ENCODE peak calls at places on chromosomes 4 and X, in seven cellular contexts. V is GM12865; C is HFF-Myc; K is endodermal cell; Q is CD8-positive, alpha-beta T cell; G is stomach; X is HepG2. I is an unnamed sample.

GRCh38 chr4:184383497-184384055 is 90.8 kb downstream of the IRF2 start:
- DNase-seq in V (no peak), G (peak; percentile 45), K (peak; percentile 20), X (peak; percentile 27), Q (no peak), C (peak; percentile 88), I (peak; percentile 69)

GRCh38 chr4:38949416-38950051 is 81.9 kb downstream of the FAM114A1 start:
- DNase-seq in Q (peak; percentile 2), K (no peak), X (no peak), C (no peak), V (peak; percentile 20), G (no peak), I (no peak)

GRCh38 chrX:107628662-107629532 is 587 bp downstream of the PRPS1 start:
- DNase-seq in X (peak; percentile 25), V (peak; percentile 62), K (peak; percentile 80), Q (peak; percentile 26), G (no peak), C (no peak), I (no peak)

GRCh38 chr4:107825072-107825789 is 499 bp downstream of the SGMS2 start:
- DNase-seq in C (no peak), X (no peak), V (no peak), G (peak; percentile 43), Q (no peak), K (peak; percentile 82), I (no peak)

GRCh38 chrX:20265726-20266681 is 705 bp downstream of the RPS6KA3 start:
- DNase-seq in Q (peak; percentile 8), X (no peak), C (no peak), G (no peak), K (peak; percentile 61), V (peak; percentile 38), I (no peak)

GRCh38 chr4:83558693-83559092 is 22.8 kb downstream of the GPAT3 start:
- DNase-seq in V (no peak), K (no peak), C (no peak), G (no peak), Q (no peak), X (no peak), I (no peak)

GRCh38 chr4:152896819-152897218 is 39.3 kb upstream of the FHDC1 start:
- DNase-seq in V (no peak), G (no peak), X (no peak), Q (no peak), K (no peak), C (no peak), I (peak; percentile 18)

GRCh38 chr4:184252136-184253071 is 34.7 kb upstream of the ENPP6 start:
- DNase-seq in Q (no peak), G (no peak), X (no peak), C (no peak), V (no peak), K (no peak), I (no peak)

GRCh38 chrX:72280210-72280882 is 3.3 kb upstream of the RPS4X start:
- DNase-seq in K (no peak), C (no peak), V (no peak), Q (no peak), X (no peak), G (no peak), I (no peak)

GRCh38 chr4:143437476-143437875 is 76.0 kb upstream of the SMARCA5 start:
- DNase-seq in X (no peak), C (no peak), V (no peak), K (no peak), G (no peak), Q (no peak), I (no peak)

GRCh38 chr4:143443728-143444127 is 69.8 kb upstream of the SMARCA5 start:
- DNase-seq in C (no peak), K (no peak), Q (no peak), G (no peak), X (no peak), V (no peak), I (no peak)

GRCh38 chrX:42246814-42247213 is 323.5 kb upstream of the CASK start:
- DNase-seq in K (no peak), X (peak; percentile 11), V (no peak), Q (no peak), G (no peak), C (no peak), I (no peak)

GRCh38 chrX:110156167-110156754 is 153.3 kb downstream of the TMEM164 start:
- DNase-seq in C (no peak), Q (no peak), K (no peak), X (no peak), V (no peak), G (no peak), I (no peak)

GRCh38 chr4:15913631-15913970 is 24.9 kb downstream of the FGFBP1 start:
- DNase-seq in Q (no peak), G (no peak), X (no peak), K (no peak), V (no peak), C (peak; percentile 72), I (peak; percentile 53)

GRCh38 chr4:82360298-82361177 is 13.3 kb downstream of the HNRNPD start:
- DNase-seq in Q (no peak), G (no peak), C (no peak), K (no peak), X (no peak), V (no peak), I (no peak)

GRCh38 chr4:153409924-153410501 is 56.1 kb upstream of the TMEM131L start:
- DNase-seq in C (no peak), Q (no peak), V (no peak), K (no peak), X (no peak), G (no peak), I (no peak)

GRCh38 chr4:2721586-2721985 is 34.5 kb downstream of the TNIP2 start:
- DNase-seq in X (no peak), G (no peak), C (no peak), V (no peak), Q (no peak), K (no peak), I (no peak)

GRCh38 chr4:108743021-108743420 is 19.8 kb downstream of the ETNPPL start:
- DNase-seq in G (no peak), C (no peak), K (peak; percentile 74), V (no peak), Q (no peak), X (no peak), I (no peak)

GRCh38 chr4:82733636-82734035 is 65.0 kb downstream of the SCD5 start:
- DNase-seq in C (no peak), V (peak; percentile 19), Q (no peak), K (no peak), G (no peak), X (no peak), I (no peak)

GRCh38 chr4:25900901-25901500 is 13.0 kb upstream of the SMIM20 start:
- DNase-seq in C (no peak), V (no peak), Q (no peak), K (no peak), X (no peak), G (no peak), I (no peak)

GRCh38 chr4:139934786-139935330 is 219.1 kb downstream of the MAML3 start:
- DNase-seq in Q (no peak), G (no peak), C (no peak), V (no peak), K (no peak), X (no peak), I (no peak)

GRCh38 chrX:130330706-130331105 is 9.0 kb upstream of the SLC25A14 start:
- DNase-seq in X (peak; percentile 43), V (peak; percentile 75), Q (peak; percentile 4), C (peak; percentile 16), G (peak; percentile 56), K (peak; percentile 88), I (no peak)

GRCh38 chrX:2652106-2652505 is 39.0 kb upstream of the CD99 start:
- DNase-seq in V (no peak), Q (no peak), K (peak; percentile 61), C (no peak), X (no peak), G (no peak), I (no peak)
- TF ChIP-seq CTCF in V (no peak), Q (no peak), K (peak; percentile 60), C (peak; percentile 28), X (peak; percentile 56), G (no peak), I (peak; percentile 6)

GRCh38 chr4:5980436-5981155 is 37.6 kb downstream of the C4orf50 start:
- DNase-seq in V (no peak), Q (no peak), X (no peak), C (no peak), G (no peak), K (peak; percentile 44), I (no peak)
- TF ChIP-seq CTCF in V (no peak), Q (no peak), X (no peak), C (no peak), G (no peak), K (peak; percentile 24), I (no peak)

DNA sequence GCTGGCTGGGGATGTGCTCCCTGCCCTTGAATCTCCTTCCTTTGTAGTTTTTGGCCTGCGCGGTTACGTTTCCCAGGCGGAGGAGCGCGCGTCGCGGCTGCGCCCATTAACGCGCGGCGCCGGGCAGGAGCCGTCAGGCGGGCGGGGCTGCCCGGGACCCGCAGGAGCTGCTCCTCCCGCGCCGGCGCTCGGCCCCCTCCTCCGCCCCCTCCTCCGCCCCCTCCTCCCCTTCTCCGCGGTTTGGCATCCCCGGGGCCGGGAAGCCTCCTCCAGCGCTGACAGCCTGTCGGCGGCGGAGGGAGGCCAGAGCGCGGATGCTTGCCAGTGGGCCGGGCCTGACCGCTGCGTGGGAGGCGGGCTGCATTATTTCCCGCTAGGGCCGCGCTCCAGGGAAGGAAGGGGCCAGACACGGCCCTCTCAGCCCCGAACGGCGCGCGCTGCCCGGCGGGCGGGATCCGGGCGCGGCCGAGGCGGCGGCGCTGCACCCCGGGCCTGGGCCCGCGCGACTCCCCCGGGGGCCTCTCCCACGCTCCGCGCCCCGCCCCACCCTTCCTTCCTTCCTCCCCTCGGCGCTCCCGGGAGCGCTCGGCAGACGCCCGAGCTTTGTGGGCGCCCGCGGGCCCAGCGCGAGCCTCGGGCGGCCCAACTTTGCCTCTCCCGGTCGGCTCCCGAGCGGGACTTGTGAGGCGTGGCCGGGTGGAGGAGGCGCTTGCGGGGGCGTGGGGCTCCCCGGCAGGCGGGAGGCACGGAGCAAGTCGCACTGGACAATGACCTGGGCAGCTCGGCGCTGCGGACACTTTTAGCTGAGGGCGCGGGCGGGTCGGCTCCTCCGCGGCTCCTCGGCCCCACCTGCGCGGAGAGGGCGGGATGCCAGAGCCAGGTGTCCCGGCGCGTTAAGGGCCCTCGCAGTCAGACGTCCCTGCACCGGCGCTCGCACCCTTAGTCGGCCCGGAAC is at the start of gene DCLK2:
- DNase-seq in X (no peak), G (peak; percentile 55), C (no peak), Q (no peak), K (peak; percentile 86), V (no peak), I (peak; percentile 81)
- TF ChIP-seq CTCF in X (no peak), G (no peak), C (no peak), Q (no peak), K (no peak), V (no peak), I (no peak)

DNA sequence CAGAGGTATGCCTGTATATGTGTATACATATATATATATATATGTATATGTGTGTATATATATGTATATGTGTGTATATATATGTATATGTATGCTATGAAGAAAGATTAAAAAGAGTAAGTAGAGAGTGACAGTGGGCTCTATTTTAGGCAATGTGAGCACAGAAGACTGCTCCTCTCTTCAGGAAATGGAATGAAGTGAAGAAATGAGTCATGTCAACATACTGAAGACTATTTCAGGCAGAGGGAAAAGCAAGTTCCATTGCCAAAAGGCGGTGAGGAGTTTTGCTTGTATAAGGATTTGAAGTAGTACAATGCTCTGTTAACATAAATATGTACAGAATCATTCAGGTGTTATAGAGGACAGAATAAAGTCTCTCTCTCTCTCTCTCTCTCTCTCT is 773.2 kb upstream of the FTHL17 start:
- DNase-seq in G (no peak), K (no peak), C (no peak), X (no peak), Q (no peak), V (no peak), I (no peak)
- TF ChIP-seq CTCF in G (no peak), K (no peak), C (no peak), X (no peak), Q (no peak), V (no peak), I (no peak)

GRCh38 chr4:94256833-94257232 is 49.2 kb downstream of the SMARCAD1 start:
- DNase-seq in K (no peak), G (no peak), V (no peak), Q (no peak), X (peak; percentile 2), C (no peak), I (no peak)
- TF ChIP-seq CTCF in K (peak; percentile 58), G (no peak), V (peak; percentile 16), Q (no peak), X (peak; percentile 36), C (no peak), I (peak; percentile 10)